ENCODE peak calls at places on chromosome 1, in ten cellular contexts. B, Z, O, V, N, S, C, H, G and L are unnamed samples.

GRCh38 chr1:232462200-232462599 is 167.7 kb downstream of the SIPA1L2 start:
- DNase-seq in B (no peak), Z (no peak), O (no peak), V (no peak), N (no peak), S (no peak), C (no peak), H (no peak), G (no peak), L (no peak)

GRCh38 chr1:233252436-233252835 is 43.1 kb downstream of the PCNX2 start:
- DNase-seq in B (peak), Z (no peak), O (no peak), V (no peak), N (no peak), S (no peak), C (no peak), H (no peak), G (no peak), L (no peak)

GRCh38 chr1:167628754-167629515 is 1.1 kb upstream of the RCSD1 start:
- DNase-seq in B (no peak), Z (no peak), O (no peak), V (no peak), N (no peak), S (no peak), C (no peak), H (no peak), G (no peak), L (no peak)

GRCh38 chr1:30665216-30665615 is 58.2 kb downstream of the MATN1 start:
- DNase-seq in B (no peak), Z (no peak), O (no peak), V (no peak), N (no peak), S (no peak), C (no peak), H (no peak), G (no peak), L (no peak)

GRCh38 chr1:193241132-193241827 is 54.9 kb upstream of the B3GALT2 start:
- DNase-seq in B (no peak), Z (no peak), O (no peak), V (no peak), N (no peak), S (no peak), C (no peak), H (no peak), G (no peak), L (no peak)

GRCh38 chr1:26284597-26285351 is 4.9 kb downstream of the SH3BGRL3 start:
- DNase-seq in B (peak), Z (peak), O (peak), V (peak), N (peak), S (peak), C (peak), H (peak), G (peak), L (peak)

GRCh38 chr1:198601936-198602889 is 36.6 kb upstream of the PTPRC start:
- DNase-seq in B (no peak), Z (no peak), O (no peak), V (no peak), N (no peak), S (no peak), C (no peak), H (no peak), G (no peak), L (no peak)

GRCh38 chr1:221188531-221188930 is 309.3 kb downstream of the HLX start:
- DNase-seq in B (peak), Z (no peak), O (no peak), V (no peak), N (no peak), S (no peak), C (no peak), H (no peak), G (no peak), L (no peak)

GRCh38 chr1:230303069-230303468 is 123.1 kb downstream of the PGBD5 start:
- DNase-seq in B (no peak), Z (no peak), O (no peak), V (no peak), N (no peak), S (no peak), C (no peak), H (no peak), G (no peak), L (no peak)

GRCh38 chr1:4658643-4659042 is 4.2 kb downstream of the AJAP1 start:
- DNase-seq in B (no peak), Z (no peak), O (no peak), V (no peak), N (no peak), S (no peak), C (no peak), H (no peak), G (no peak), L (no peak)

GRCh38 chr1:206923961-206924548 is 2.3 kb upstream of the FCMR start:
- DNase-seq in B (no peak), Z (no peak), O (no peak), V (no peak), N (no peak), S (no peak), C (no peak), H (no peak), G (no peak), L (no peak)